ENCODE peak calls at places on chromosomes 4 and X, in seven cellular contexts. A is upper lobe of right lung, C is A549, Z is tibial artery, U is PC-9, R is DND-41, J is SK-N-SH. V is an unnamed sample. For H3K4me1, the result is how much of the 10 kb centered on the place peaks cover.

GRCh38 chr4:16001484-16001858 is 38.5 kb upstream of the FGFBP2 start:
- DNase-seq in J (peak), U (peak), C (peak), A (no peak), R (peak), Z (peak), V (peak)

GRCh38 chr4:188408244-188409067 is 269.2 kb downstream of the TRIML1 start:
- DNase-seq in U (no peak), A (no peak), Z (no peak), R (no peak), J (no peak), C (no peak), V (no peak)

GRCh38 chr4:184384810-184385557 is 89.4 kb downstream of the IRF2 start:
- DNase-seq in A (no peak), R (no peak), C (no peak), Z (no peak), J (no peak), U (no peak), V (no peak)

GRCh38 chrX:149497626-149498025 is 7.5 kb downstream of the IDS start:
- DNase-seq in J (no peak), A (no peak), U (peak), R (no peak), C (no peak), Z (no peak), V (peak)

GRCh38 chr4:106679063-106679462 is 310.5 kb upstream of the GIMD1 start:
- DNase-seq in R (no peak), A (no peak), J (no peak), U (no peak), Z (no peak), C (no peak), V (no peak)

GRCh38 chrX:109485470-109486340 is 3.8 kb upstream of the GUCY2F start:
- DNase-seq in Z (peak), U (peak), C (peak), R (peak), A (peak), J (peak), V (no peak)

GRCh38 chr4:14787894-14788293 is 214.4 kb upstream of the CPEB2 start:
- DNase-seq in C (peak), J (no peak), Z (no peak), R (no peak), U (no peak), A (no peak), V (no peak)

GRCh38 chr4:120801171-120801758 is 121.3 kb downstream of the PRDM5 start:
- DNase-seq in A (no peak), R (no peak), Z (peak), J (peak), U (no peak), C (no peak), V (peak)

GRCh38 chrX:151753313-151754041 is 18.9 kb downstream of the CNGA2 start:
- DNase-seq in J (peak), Z (peak), R (no peak), C (peak), A (peak), U (peak), V (peak)

GRCh38 chrX:23327104-23327503 is 7.5 kb upstream of the PTCHD1 start:
- DNase-seq in Z (no peak), C (no peak), J (no peak), U (no peak), A (no peak), R (no peak), V (no peak)

GRCh38 chrX:103584606-103585005 is 709 bp upstream of the TCEAL4 start:
- DNase-seq in A (no peak), Z (no peak), R (no peak), J (peak), C (peak), U (no peak), V (no peak)

GRCh38 chrX:110397904-110398303 is 39.3 kb downstream of the RTL9 start:
- DNase-seq in R (no peak), J (no peak), A (no peak), C (no peak), U (no peak), Z (no peak), V (no peak)

GRCh38 chr4:110368409-110368808 is 107.5 kb upstream of the ENPEP start:
- DNase-seq in A (no peak), U (no peak), Z (no peak), C (no peak), J (no peak), R (no peak), V (no peak)

GRCh38 chr4:80393246-80393969 is 57.9 kb downstream of the CFAP299 start:
- DNase-seq in C (no peak), R (no peak), Z (no peak), A (no peak), U (no peak), J (no peak), V (peak)

GRCh38 chr4:24001945-24002640 is 112.2 kb upstream of the PPARGC1A start:
- DNase-seq in C (no peak), J (no peak), R (no peak), Z (no peak), A (no peak), U (no peak), V (peak)

GRCh38 chrX:17527135-17527701 is 152.2 kb downstream of the NHS start:
- DNase-seq in A (peak), Z (peak), R (no peak), C (no peak), J (no peak), U (peak), V (no peak)

GRCh38 chr4:7161721-7162214 is 30.6 kb upstream of the SORCS2 start:
- DNase-seq in Z (no peak), A (peak), U (no peak), C (no peak), R (no peak), J (peak), V (no peak)

GRCh38 chr4:164134388-164134787 is 619.5 kb upstream of the SMIM31 start:
- DNase-seq in U (no peak), Z (no peak), A (no peak), J (no peak), C (no peak), R (no peak), V (no peak)

GRCh38 chr4:7785017-7785416 is 154.6 kb downstream of the AFAP1 start:
- DNase-seq in R (no peak), U (peak), J (peak), Z (no peak), C (no peak), A (no peak), V (no peak)

GRCh38 chrX:134237363-134237702 is 351 bp downstream of the CCDC160 start:
- DNase-seq in Z (no peak), R (no peak), A (no peak), U (peak), C (no peak), J (no peak), V (no peak)

GRCh38 chr4:31084806-31085416 is 364.7 kb downstream of the PCDH7 start:
- DNase-seq in Z (no peak), R (no peak), C (no peak), U (no peak), J (no peak), A (no peak), V (peak)

GRCh38 chr4:165986956-165987698 is 114.1 kb downstream of the TLL1 start:
- DNase-seq in C (no peak), R (no peak), A (no peak), Z (no peak), J (no peak), U (no peak), V (no peak)

GRCh38 chr4:17283251-17283650 is 228.6 kb downstream of the QDPR start:
- DNase-seq in Z (no peak), U (no peak), R (no peak), C (no peak), J (no peak), A (no peak), V (no peak)

GRCh38 chrX:22247169-22247568 is 25.5 kb upstream of the CBLL2 start:
- DNase-seq in U (peak), R (no peak), A (no peak), C (no peak), J (no peak), Z (no peak), V (peak)

GRCh38 chr4:187042251-187042650 is 318.6 kb upstream of the FAT1 start:
- DNase-seq in J (no peak), A (no peak), R (no peak), Z (no peak), C (no peak), U (no peak), V (peak)

DNA sequence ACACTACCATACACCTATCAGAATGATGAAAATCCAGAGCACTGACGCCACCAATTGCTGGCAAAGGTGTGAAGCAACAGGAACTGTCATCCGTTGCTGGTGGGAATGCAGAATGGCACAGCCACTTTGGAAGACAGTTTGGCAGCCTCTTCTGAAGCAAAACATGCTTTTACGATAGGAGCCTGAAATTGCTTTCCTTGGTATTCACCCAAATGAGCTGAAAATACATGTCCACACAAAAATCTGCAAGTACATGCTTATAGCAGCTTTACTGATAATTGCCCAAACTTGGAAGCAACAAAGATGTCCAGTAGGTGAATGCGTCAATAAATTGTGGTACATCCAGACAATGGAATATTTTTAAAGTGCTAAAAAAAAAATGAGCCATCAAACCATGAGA is 322.8 kb upstream of the FAT1 start:
- DNase-seq in U (no peak), J (no peak), Z (no peak), C (no peak), R (no peak), A (no peak), V (peak)
- H3K27ac ChIP-seq in U (no peak), J (no peak), Z (no peak), C (no peak), R (no peak), A (no peak), V (no peak)

GRCh38 chr4:77176606-77177005 is 19.6 kb downstream of the CCNG2 start:
- DNase-seq in Z (no peak), C (no peak), A (no peak), J (no peak), R (no peak), U (no peak), V (peak)
- H3K4me1 ChIP-seq in Z (under half), C (under half), A (under half), J (under half), R (under half), U (under half), V (under half)

GRCh38 chrX:45794995-45795337 is 594.3 kb upstream of the DIPK2B start:
- DNase-seq in J (no peak), A (no peak), R (no peak), C (no peak), Z (no peak), U (no peak), V (no peak)
- H3K27ac ChIP-seq in J (peak), A (no peak), R (no peak), C (no peak), Z (peak), U (no peak), V (no peak)

DNA sequence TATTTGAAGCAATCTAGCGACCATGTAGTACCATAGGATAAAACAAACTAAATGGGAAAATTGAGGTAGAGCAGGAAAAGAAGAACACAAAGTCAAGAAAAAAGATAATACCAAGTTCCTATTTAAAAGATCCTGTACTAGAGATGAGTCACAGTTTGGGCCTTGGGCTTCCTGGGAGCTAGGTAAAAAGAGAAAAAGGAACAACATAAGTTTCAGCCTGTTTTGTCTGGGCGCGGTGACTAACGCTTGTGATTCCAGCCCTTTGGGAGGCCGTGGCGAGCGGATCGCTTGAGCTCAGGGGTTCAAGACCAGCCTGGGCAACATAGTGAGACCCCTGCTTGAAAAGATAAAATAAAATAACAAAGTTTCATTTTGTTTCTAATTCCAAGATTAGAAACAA is 14.0 kb upstream of the TMEM156 start:
- DNase-seq in Z (no peak), J (no peak), U (peak), A (no peak), C (peak), R (no peak), V (peak)
- H3K4me1 ChIP-seq in Z (under half), J (under half), U (under half), A (under half), C (half or more), R (under half), V (under half)

GRCh38 chr4:122703868-122704267 is 28.6 kb upstream of the BBS12 start:
- DNase-seq in U (no peak), C (no peak), J (no peak), Z (no peak), A (no peak), R (no peak), V (no peak)

GRCh38 chr4:122706511-122706910 is 26.0 kb upstream of the BBS12 start:
- DNase-seq in A (no peak), C (no peak), J (no peak), R (no peak), Z (no peak), U (no peak), V (no peak)

GRCh38 chr4:122707503-122707902 is 25.0 kb upstream of the BBS12 start:
- DNase-seq in A (no peak), C (no peak), J (no peak), R (no peak), Z (no peak), U (no peak), V (no peak)

GRCh38 chr4:122705035-122705434 is 27.5 kb upstream of the BBS12 start:
- DNase-seq in R (no peak), J (no peak), C (no peak), A (no peak), Z (no peak), U (no peak), V (no peak)

GRCh38 chr4:122705547-122705946 is 27.0 kb upstream of the BBS12 start:
- DNase-seq in C (no peak), A (no peak), Z (no peak), R (no peak), U (no peak), J (no peak), V (no peak)
- H3K27ac ChIP-seq in C (no peak), A (no peak), Z (no peak), R (no peak), U (no peak), J (no peak), V (no peak)

GRCh38 chr4:76270776-76271175 is 19.3 kb downstream of the FAM47E start:
- DNase-seq in C (no peak), Z (no peak), A (no peak), R (no peak), U (no peak), J (no peak), V (peak)

GRCh38 chr4:76272582-76272981 is 21.1 kb downstream of the FAM47E start:
- DNase-seq in A (no peak), Z (no peak), C (no peak), R (no peak), U (no peak), J (no peak), V (no peak)

GRCh38 chr4:76271248-76271647 is 19.7 kb downstream of the FAM47E start:
- DNase-seq in Z (no peak), A (no peak), J (no peak), U (no peak), C (no peak), R (no peak), V (no peak)

GRCh38 chr4:76272091-76272490 is 20.6 kb downstream of the FAM47E start:
- DNase-seq in A (no peak), U (no peak), C (no peak), J (no peak), Z (no peak), R (no peak), V (no peak)

GRCh38 chr4:76272999-76273398 is 21.5 kb downstream of the FAM47E start:
- DNase-seq in U (no peak), A (no peak), J (no peak), Z (no peak), R (no peak), C (no peak), V (no peak)
- H3K4me1 ChIP-seq in U (under half), A (under half), J (under half), Z (under half), R (under half), C (under half), V (under half)

DNA sequence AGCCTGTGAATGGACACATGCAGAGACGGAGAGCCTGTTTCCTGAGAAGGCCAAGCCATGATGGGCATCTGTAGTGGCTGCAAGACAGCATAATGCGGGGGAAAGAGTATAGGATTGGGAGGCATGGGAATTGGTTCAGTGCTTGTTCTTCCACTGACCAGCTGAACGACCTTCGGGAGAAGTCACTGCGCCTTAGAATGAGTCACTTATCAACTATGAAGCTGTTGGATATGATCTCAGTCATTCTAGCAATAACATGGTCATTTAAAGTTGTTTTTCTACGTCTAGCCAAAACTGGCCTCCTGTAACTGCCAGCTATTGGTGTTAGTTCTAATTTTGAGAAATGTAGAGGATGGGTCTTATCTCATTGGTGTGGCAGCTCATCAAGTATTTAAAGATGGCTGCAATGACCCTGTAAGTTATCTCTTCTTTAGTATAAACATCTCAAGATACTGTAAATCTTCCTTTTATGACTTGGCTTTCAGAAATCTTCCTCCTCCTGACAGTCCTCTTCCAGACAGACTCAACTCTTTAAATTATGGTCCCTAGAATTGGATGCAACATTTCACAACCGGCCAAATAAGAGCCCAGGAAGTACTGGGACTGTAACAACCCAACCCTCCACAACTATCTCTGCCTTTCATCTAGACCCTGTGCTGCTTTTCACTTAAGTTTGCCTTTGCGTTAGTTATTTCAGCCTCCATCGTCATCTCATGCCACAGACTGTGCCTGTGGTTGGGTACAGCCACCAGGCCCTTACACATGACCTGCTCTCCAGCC is 243.3 kb downstream of the CBR4 start:
- DNase-seq in J (no peak), A (no peak), U (peak), Z (peak), C (no peak), R (no peak), V (no peak)
- H3K27ac ChIP-seq in J (peak), A (peak), U (no peak), Z (peak), C (peak), R (no peak), V (no peak)

GRCh38 chr4:118988635-118988972 is 100.0 kb downstream of the SYNPO2 start:
- DNase-seq in J (no peak), U (no peak), A (no peak), C (no peak), R (no peak), Z (no peak), V (no peak)

GRCh38 chr4:118981839-118982381 is 93.3 kb downstream of the SYNPO2 start:
- DNase-seq in J (peak), Z (peak), C (peak), U (peak), A (no peak), R (peak), V (no peak)

GRCh38 chr4:118987959-118988634 is 99.4 kb downstream of the SYNPO2 start:
- DNase-seq in A (no peak), Z (no peak), J (no peak), U (no peak), R (no peak), C (no peak), V (no peak)

GRCh38 chr4:118983293-118983692 is 94.6 kb downstream of the SYNPO2 start:
- DNase-seq in Z (no peak), U (no peak), J (no peak), A (no peak), C (no peak), R (no peak), V (no peak)

GRCh38 chr4:118985170-118986000 is 96.7 kb downstream of the SYNPO2 start:
- DNase-seq in J (no peak), R (no peak), C (no peak), U (no peak), Z (no peak), A (no peak), V (no peak)
- H3K4me1 ChIP-seq in J (under half), R (under half), C (under half), U (under half), Z (half or more), A (under half), V (under half)

DNA sequence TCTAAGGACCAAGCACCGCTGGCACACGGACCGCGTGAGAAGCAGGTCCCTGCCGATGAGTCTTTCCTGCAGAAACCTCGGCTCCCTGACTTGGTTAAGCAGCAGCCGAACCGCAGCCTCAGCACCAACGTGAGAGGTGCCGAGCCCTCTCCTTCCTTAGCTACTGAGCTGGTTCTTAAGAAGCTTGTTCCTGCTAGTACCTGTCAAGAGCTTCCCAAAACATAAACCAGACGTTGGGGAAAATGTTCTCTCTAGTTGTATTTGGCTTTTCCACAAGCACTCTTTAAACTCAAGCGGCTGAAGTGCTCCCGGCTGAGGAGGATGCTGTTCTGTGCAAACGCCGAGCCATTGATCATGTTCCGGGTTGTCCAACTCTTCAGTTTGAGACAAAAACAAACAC is 29.3 kb upstream of the TLR3 start:
- DNase-seq in R (no peak), J (no peak), A (no peak), Z (no peak), C (no peak), U (no peak), V (no peak)
- H3K27ac ChIP-seq in R (no peak), J (no peak), A (no peak), Z (peak), C (no peak), U (no peak), V (no peak)